ENCODE peak calls at places on chromosomes 11 and 22, in six cellular contexts. One of them, this sample, is unnamed.

GRCh38 chr11:70788247-70789022 is 390.1 kb downstream of the CTTN start:
- DNase-seq in OCI-LY7: no peak
- DNase-seq in sigmoid colon: no peak
- DNase-seq in fibroblast of lung: peak; percentile 75
- DNase-seq in prostate gland: no peak
- DNase-seq in right cardiac atrium: no peak
- DNase-seq in this sample: peak; percentile 4

GRCh38 chr11:78451371-78452150 is 33.9 kb upstream of the GAB2 start:
- DNase-seq in OCI-LY7: no peak
- DNase-seq in sigmoid colon: no peak
- DNase-seq in fibroblast of lung: no peak
- DNase-seq in prostate gland: no peak
- DNase-seq in right cardiac atrium: no peak
- DNase-seq in this sample: no peak

GRCh38 chr11:47852053-47852452 is 3.9 kb upstream of the NUP160 start:
- DNase-seq in OCI-LY7: no peak
- DNase-seq in sigmoid colon: no peak
- DNase-seq in fibroblast of lung: no peak
- DNase-seq in prostate gland: no peak
- DNase-seq in right cardiac atrium: no peak
- DNase-seq in this sample: no peak

GRCh38 chr11:20125927-20126326 is 34.3 kb downstream of the DBX1 start:
- DNase-seq in OCI-LY7: no peak
- DNase-seq in sigmoid colon: no peak
- DNase-seq in fibroblast of lung: peak; percentile 37
- DNase-seq in prostate gland: no peak
- DNase-seq in right cardiac atrium: no peak
- DNase-seq in this sample: no peak

GRCh38 chr22:37990302-37990701 is 5.9 kb upstream of the SOX10 start:
- DNase-seq in OCI-LY7: no peak
- DNase-seq in sigmoid colon: no peak
- DNase-seq in fibroblast of lung: peak; percentile 5
- DNase-seq in prostate gland: no peak
- DNase-seq in right cardiac atrium: peak; percentile 59
- DNase-seq in this sample: no peak

GRCh38 chr11:65204143-65204542 is 22.4 kb downstream of the CAPN1 start:
- DNase-seq in OCI-LY7: no peak
- DNase-seq in sigmoid colon: peak; percentile 48
- DNase-seq in fibroblast of lung: no peak
- DNase-seq in prostate gland: no peak
- DNase-seq in right cardiac atrium: no peak
- DNase-seq in this sample: no peak

GRCh38 chr11:19187880-19188279 is 13.9 kb downstream of the CSRP3 start:
- DNase-seq in OCI-LY7: no peak
- DNase-seq in sigmoid colon: no peak
- DNase-seq in fibroblast of lung: no peak
- DNase-seq in prostate gland: no peak
- DNase-seq in right cardiac atrium: no peak
- DNase-seq in this sample: no peak

GRCh38 chr22:17265649-17266248 is 46.5 kb upstream of the ADA2 start:
- DNase-seq in OCI-LY7: no peak
- DNase-seq in sigmoid colon: no peak
- DNase-seq in fibroblast of lung: no peak
- DNase-seq in prostate gland: no peak
- DNase-seq in right cardiac atrium: no peak
- DNase-seq in this sample: no peak

GRCh38 chr22:44611880-44612496 is 90.0 kb upstream of the PRR5 start:
- DNase-seq in OCI-LY7: no peak
- DNase-seq in sigmoid colon: no peak
- DNase-seq in fibroblast of lung: no peak
- DNase-seq in prostate gland: no peak
- DNase-seq in right cardiac atrium: no peak
- DNase-seq in this sample: no peak

GRCh38 chr11:76639621-76640020 is 30.9 kb downstream of the LRRC32 start:
- DNase-seq in OCI-LY7: no peak
- DNase-seq in sigmoid colon: peak; percentile 21
- DNase-seq in fibroblast of lung: no peak
- DNase-seq in prostate gland: no peak
- DNase-seq in right cardiac atrium: no peak
- DNase-seq in this sample: no peak

GRCh38 chr22:24077416-24077815 is 66.3 kb downstream of the CABIN1 start:
- DNase-seq in OCI-LY7: no peak
- DNase-seq in sigmoid colon: peak; percentile 30
- DNase-seq in fibroblast of lung: no peak
- DNase-seq in prostate gland: no peak
- DNase-seq in right cardiac atrium: no peak
- DNase-seq in this sample: no peak

GRCh38 chr22:21688706-21689381 is 23.0 kb downstream of the PPIL2 start:
- DNase-seq in OCI-LY7: no peak
- DNase-seq in sigmoid colon: no peak
- DNase-seq in fibroblast of lung: no peak
- DNase-seq in prostate gland: no peak
- DNase-seq in right cardiac atrium: peak; percentile 39
- DNase-seq in this sample: no peak

GRCh38 chr22:20656516-20656901 is 117.4 kb upstream of the SERPIND1 start:
- DNase-seq in OCI-LY7: no peak
- DNase-seq in sigmoid colon: peak; percentile 13
- DNase-seq in fibroblast of lung: no peak
- DNase-seq in prostate gland: no peak
- DNase-seq in right cardiac atrium: no peak
- DNase-seq in this sample: no peak

GRCh38 chr22:46187862-46188261 is 37.5 kb downstream of the PPARA start:
- DNase-seq in OCI-LY7: no peak
- DNase-seq in sigmoid colon: no peak
- DNase-seq in fibroblast of lung: no peak
- DNase-seq in prostate gland: no peak
- DNase-seq in right cardiac atrium: no peak
- DNase-seq in this sample: no peak

GRCh38 chr11:2772544-2773031 is 72.8 kb upstream of the KCNQ1OT1 start:
- DNase-seq in OCI-LY7: no peak
- DNase-seq in sigmoid colon: no peak
- DNase-seq in fibroblast of lung: peak; percentile 50
- DNase-seq in prostate gland: peak; percentile 2
- DNase-seq in right cardiac atrium: no peak
- DNase-seq in this sample: no peak

GRCh38 chr11:59292611-59293010 is 66.1 kb upstream of the OR5AN1 start:
- DNase-seq in OCI-LY7: no peak
- DNase-seq in sigmoid colon: no peak
- DNase-seq in fibroblast of lung: no peak
- DNase-seq in prostate gland: no peak
- DNase-seq in right cardiac atrium: no peak
- DNase-seq in this sample: no peak

GRCh38 chr11:65430406-65431217 is 8.0 kb downstream of the NEAT1 start:
- DNase-seq in OCI-LY7: peak; percentile 66
- DNase-seq in sigmoid colon: peak; percentile 58
- DNase-seq in fibroblast of lung: peak; percentile 79
- DNase-seq in prostate gland: peak; percentile 16
- DNase-seq in right cardiac atrium: peak; percentile 32
- DNase-seq in this sample: no peak

GRCh38 chr11:11409916-11410315 is 56.9 kb upstream of the CSNK2A3 start:
- DNase-seq in OCI-LY7: no peak
- DNase-seq in sigmoid colon: no peak
- DNase-seq in fibroblast of lung: no peak
- DNase-seq in prostate gland: no peak
- DNase-seq in right cardiac atrium: peak; percentile 58
- DNase-seq in this sample: peak; percentile 48

GRCh38 chr11:22666700-22667439 is 459 bp downstream of the GAS2 start:
- DNase-seq in OCI-LY7: no peak
- DNase-seq in sigmoid colon: no peak
- DNase-seq in fibroblast of lung: peak; percentile 17
- DNase-seq in prostate gland: peak; percentile 33
- DNase-seq in right cardiac atrium: peak; percentile 76
- DNase-seq in this sample: peak; percentile 70

GRCh38 chr22:38490915-38491314 is 15.2 kb downstream of the DDX17 start:
- DNase-seq in OCI-LY7: no peak
- DNase-seq in sigmoid colon: peak; percentile 88
- DNase-seq in fibroblast of lung: peak; percentile 90
- DNase-seq in prostate gland: no peak
- DNase-seq in right cardiac atrium: peak; percentile 79
- DNase-seq in this sample: peak; percentile 17

DNA sequence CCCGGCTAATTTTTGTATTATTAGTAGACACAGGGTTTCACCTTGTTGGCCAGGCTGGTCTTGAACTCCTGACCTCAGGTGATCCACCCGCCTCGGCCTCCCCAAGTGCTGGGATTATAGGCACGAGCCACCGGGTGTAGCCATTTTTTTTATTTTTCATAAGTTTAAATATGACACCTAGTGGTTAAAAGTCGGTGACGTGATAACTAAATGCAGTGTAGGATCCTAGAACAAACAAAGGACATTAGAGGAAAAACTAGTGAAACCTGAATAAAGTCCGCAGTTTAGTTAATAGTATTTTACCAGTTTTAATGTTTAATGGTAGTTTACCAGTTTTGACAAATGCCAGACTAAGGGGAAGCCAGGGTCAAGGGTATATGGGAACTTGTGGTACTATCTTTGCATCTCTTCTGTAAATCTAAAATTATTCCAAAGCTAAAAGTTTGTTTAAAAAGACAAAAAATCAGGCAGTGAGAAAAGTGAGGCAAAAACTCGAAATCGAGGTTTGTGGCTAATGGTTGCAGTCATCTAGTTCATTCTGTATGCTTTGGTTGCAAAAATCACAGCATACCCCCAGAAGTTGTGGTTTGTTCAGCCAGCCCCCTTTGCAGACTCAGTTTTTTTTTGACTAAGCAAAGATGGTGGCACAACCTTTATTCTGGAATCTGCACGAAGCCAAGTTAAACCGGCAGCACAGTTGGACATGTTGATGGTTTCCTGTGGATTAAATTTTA is 29.6 kb downstream of the TOM1 start:
- DNase-seq in OCI-LY7: no peak
- DNase-seq in sigmoid colon: no peak
- DNase-seq in fibroblast of lung: no peak
- DNase-seq in prostate gland: no peak
- DNase-seq in right cardiac atrium: no peak
- DNase-seq in this sample: no peak
- H3K27ac ChIP-seq in OCI-LY7: no peak overlapping the region
- H3K27ac ChIP-seq in sigmoid colon: peak overlapping the region; percentile 81
- H3K27ac ChIP-seq in fibroblast of lung: no peak overlapping the region
- H3K27ac ChIP-seq in prostate gland: no peak overlapping the region
- H3K27ac ChIP-seq in right cardiac atrium: no peak overlapping the region
- H3K27ac ChIP-seq in this sample: no peak overlapping the region

DNA sequence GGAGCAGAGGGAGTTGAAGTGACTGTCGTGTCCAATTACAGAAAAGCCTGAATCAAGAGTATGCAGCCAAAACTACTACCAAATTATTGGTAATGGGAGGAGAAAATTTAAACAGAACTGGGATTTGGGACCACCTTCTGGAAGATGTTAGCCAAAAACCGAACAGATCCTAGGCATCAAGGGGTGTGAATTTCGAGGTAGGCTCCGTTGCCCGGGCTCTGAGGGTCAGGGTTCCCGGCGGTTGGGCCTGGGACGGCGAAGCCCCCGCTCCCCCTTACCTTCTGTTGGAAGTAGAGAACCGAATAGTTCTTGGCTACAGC is 313 bp downstream of the PRCP start:
- DNase-seq in OCI-LY7: no peak
- DNase-seq in sigmoid colon: no peak
- DNase-seq in fibroblast of lung: no peak
- DNase-seq in prostate gland: no peak
- DNase-seq in right cardiac atrium: no peak
- DNase-seq in this sample: no peak
- H3K4me1 ChIP-seq in OCI-LY7: peaks cover 53% of the 10 kb centered on the region
- H3K4me1 ChIP-seq in sigmoid colon: peaks cover 24% of the 10 kb centered on the region
- H3K4me1 ChIP-seq in fibroblast of lung: peaks cover 3% of the 10 kb centered on the region
- H3K4me1 ChIP-seq in prostate gland: no peaks in the 10 kb centered on the region
- H3K4me1 ChIP-seq in right cardiac atrium: no peaks in the 10 kb centered on the region
- H3K4me1 ChIP-seq in this sample: peaks cover 8% of the 10 kb centered on the region

GRCh38 chr11:6411594-6412031 is 7.3 kb downstream of the APBB1 start:
- DNase-seq in OCI-LY7: no peak
- DNase-seq in sigmoid colon: no peak
- DNase-seq in fibroblast of lung: no peak
- DNase-seq in prostate gland: no peak
- DNase-seq in right cardiac atrium: no peak
- DNase-seq in this sample: no peak

GRCh38 chr11:6413791-6414231 is 5.1 kb downstream of the APBB1 start:
- DNase-seq in OCI-LY7: no peak
- DNase-seq in sigmoid colon: no peak
- DNase-seq in fibroblast of lung: no peak
- DNase-seq in prostate gland: no peak
- DNase-seq in right cardiac atrium: no peak
- DNase-seq in this sample: no peak

GRCh38 chr11:6414874-6415328 is 4.0 kb downstream of the APBB1 start:
- DNase-seq in OCI-LY7: peak; percentile 45
- DNase-seq in sigmoid colon: no peak
- DNase-seq in fibroblast of lung: no peak
- DNase-seq in prostate gland: no peak
- DNase-seq in right cardiac atrium: no peak
- DNase-seq in this sample: no peak

GRCh38 chr11:6406370-6406769 is 12.5 kb downstream of the APBB1 start:
- DNase-seq in OCI-LY7: no peak
- DNase-seq in sigmoid colon: no peak
- DNase-seq in fibroblast of lung: no peak
- DNase-seq in prostate gland: no peak
- DNase-seq in right cardiac atrium: no peak
- DNase-seq in this sample: no peak

DNA sequence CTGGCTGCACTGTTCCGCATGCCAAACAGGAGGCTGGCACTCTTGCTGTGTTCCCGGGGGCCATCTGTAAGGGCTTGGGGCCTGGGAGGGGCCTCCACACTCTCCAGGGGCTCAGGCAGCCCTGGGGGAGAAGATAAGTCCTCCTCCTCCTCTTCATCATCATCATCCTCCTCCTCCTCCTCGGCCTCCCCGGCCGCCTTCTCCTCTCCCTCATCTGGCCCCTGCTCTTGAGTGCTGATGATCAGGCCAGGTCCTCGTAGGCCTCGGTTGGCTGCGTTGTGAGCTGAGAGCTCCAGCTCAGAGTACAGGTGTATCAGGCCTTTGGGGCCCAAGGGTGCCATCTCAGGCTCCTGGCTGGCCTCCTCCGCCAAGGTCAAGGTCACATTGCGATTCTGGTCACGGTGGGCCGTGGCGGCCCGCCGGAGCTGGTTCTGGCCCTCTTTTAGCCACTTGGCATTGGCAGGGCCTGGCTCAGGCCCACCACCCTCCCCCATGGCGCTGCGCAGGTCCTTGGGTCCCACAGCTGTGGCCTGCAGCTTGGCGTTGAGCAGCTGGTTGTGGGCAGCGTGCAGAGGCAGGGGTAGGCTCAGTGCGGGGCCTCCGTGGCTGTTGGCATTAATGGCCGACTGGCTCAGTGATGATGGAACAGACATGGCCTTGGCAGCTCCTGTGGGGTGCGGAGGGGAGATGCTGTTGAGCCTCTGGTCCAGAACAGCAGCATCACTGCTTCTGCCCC is 8.0 kb downstream of the APBB1 start:
- DNase-seq in OCI-LY7: no peak
- DNase-seq in sigmoid colon: no peak
- DNase-seq in fibroblast of lung: no peak
- DNase-seq in prostate gland: no peak
- DNase-seq in right cardiac atrium: no peak
- DNase-seq in this sample: no peak
- H3K4me3 ChIP-seq in OCI-LY7: no peak overlapping the region
- H3K4me3 ChIP-seq in sigmoid colon: no peak overlapping the region
- H3K4me3 ChIP-seq in fibroblast of lung: no peak overlapping the region
- H3K4me3 ChIP-seq in prostate gland: no peak overlapping the region
- H3K4me3 ChIP-seq in right cardiac atrium: no peak overlapping the region
- H3K4me3 ChIP-seq in this sample: no peak overlapping the region

GRCh38 chr22:41526226-41526531 is 18.1 kb downstream of the POLR3H start:
- DNase-seq in OCI-LY7: no peak
- DNase-seq in sigmoid colon: no peak
- DNase-seq in fibroblast of lung: no peak
- DNase-seq in prostate gland: no peak
- DNase-seq in right cardiac atrium: no peak
- DNase-seq in this sample: no peak
- H3K27ac ChIP-seq in OCI-LY7: no peak overlapping the region
- H3K27ac ChIP-seq in sigmoid colon: peak overlapping the region; percentile 82
- H3K27ac ChIP-seq in fibroblast of lung: peak overlapping the region; percentile 98
- H3K27ac ChIP-seq in prostate gland: peak overlapping the region; percentile 49
- H3K27ac ChIP-seq in right cardiac atrium: peak overlapping the region; percentile 59
- H3K27ac ChIP-seq in this sample: no peak overlapping the region

GRCh38 chr11:14764213-14764898 is 120.8 kb downstream of the PDE3B start:
- DNase-seq in OCI-LY7: no peak
- DNase-seq in sigmoid colon: no peak
- DNase-seq in fibroblast of lung: no peak
- DNase-seq in prostate gland: no peak
- DNase-seq in right cardiac atrium: no peak
- DNase-seq in this sample: peak; percentile 28
- H3K4me1 ChIP-seq in OCI-LY7: no peaks in the 10 kb centered on the region
- H3K4me1 ChIP-seq in sigmoid colon: peaks cover 41% of the 10 kb centered on the region
- H3K4me1 ChIP-seq in fibroblast of lung: no peaks in the 10 kb centered on the region
- H3K4me1 ChIP-seq in prostate gland: no peaks in the 10 kb centered on the region
- H3K4me1 ChIP-seq in right cardiac atrium: no peaks in the 10 kb centered on the region
- H3K4me1 ChIP-seq in this sample: peaks cover 51% of the 10 kb centered on the region

This sample was measured in SJCRH30.